ENCODE peak calls at places on chromosomes 4 and X, in nine cellular contexts. E, K, W, S, P, H, T, B and M are unnamed samples.
A peak's percentile ranks its signal among the peaks of the same experiment; 100 is the strongest.

GRCh38 chr4:25078523-25078922 is 47.8 kb upstream of the LGI2 start:
- DNase-seq in E (no peak), K (no peak), W (no peak), S (no peak), P (no peak), H (no peak), T (no peak), B (no peak), M (no peak)

GRCh38 chr4:100954048-100954447 is 393.3 kb downstream of the PPP3CA start:
- DNase-seq in E (no peak), K (no peak), W (no peak), S (no peak), P (no peak), H (no peak), T (no peak), B (no peak), M (no peak)

GRCh38 chrX:131059231-131059630 is 1.1 kb downstream of the ARHGAP36 start:
- DNase-seq in E (no peak), K (no peak), W (no peak), S (no peak), P (no peak), H (no peak), T (no peak), B (no peak), M (no peak)

GRCh38 chr4:36177946-36178345 is 66.4 kb downstream of the ARAP2 start:
- DNase-seq in E (no peak), K (no peak), W (no peak), S (no peak), P (no peak), H (no peak), T (no peak), B (no peak), M (no peak)

GRCh38 chr4:20418865-20419451 is 167.3 kb downstream of the SLIT2 start:
- DNase-seq in E (peak; percentile 9), K (no peak), W (peak; percentile 33), S (peak; percentile 43), P (peak; percentile 82), H (no peak), T (peak; percentile 71), B (no peak), M (no peak)

GRCh38 chr4:188408244-188409067 is 269.2 kb downstream of the TRIML1 start:
- DNase-seq in E (no peak), K (no peak), W (no peak), S (no peak), P (no peak), H (no peak), T (no peak), B (no peak), M (no peak)

GRCh38 chr4:177349191-177349590 is 39.5 kb downstream of the NEIL3 start:
- DNase-seq in E (no peak), K (no peak), W (no peak), S (no peak), P (no peak), H (no peak), T (no peak), B (no peak), M (no peak)

GRCh38 chr4:12538162-12538561 is 946.0 kb downstream of the RAB28 start:
- DNase-seq in E (no peak), K (no peak), W (no peak), S (no peak), P (no peak), H (no peak), T (no peak), B (no peak), M (no peak)

GRCh38 chrX:109872021-109872730 is 130.7 kb upstream of the TMEM164 start:
- DNase-seq in E (no peak), K (no peak), W (no peak), S (no peak), P (no peak), H (no peak), T (no peak), B (no peak), M (no peak)

GRCh38 chr4:10535900-10536299 is 78.7 kb upstream of the ZNF518B start:
- DNase-seq in E (no peak), K (no peak), W (no peak), S (no peak), P (no peak), H (no peak), T (no peak), B (no peak), M (no peak)

GRCh38 chr4:13313856-13314255 is 170.3 kb downstream of the RAB28 start:
- DNase-seq in E (no peak), K (no peak), W (no peak), S (no peak), P (no peak), H (no peak), T (no peak), B (no peak), M (no peak)

GRCh38 chrX:88284844-88285243 is 462.2 kb upstream of the CPXCR1 start:
- DNase-seq in E (no peak), K (no peak), W (no peak), S (no peak), P (no peak), H (no peak), T (no peak), B (no peak), M (no peak)

GRCh38 chr4:152102184-152103000 is 341.6 kb upstream of the GATB start:
- DNase-seq in E (no peak), K (no peak), W (no peak), S (peak; percentile 72), P (no peak), H (no peak), T (peak; percentile 76), B (no peak), M (no peak)

GRCh38 chrX:102651968-102652744 is 873 bp downstream of the GPRASP1 start:
- DNase-seq in E (no peak), K (no peak), W (peak; percentile 52), S (no peak), P (peak; percentile 50), H (peak; percentile 21), T (peak; percentile 28), B (peak; percentile 23), M (no peak)

GRCh38 chrX:27186671-27187070 is 276.5 kb downstream of the PPP4R3C start:
- DNase-seq in E (no peak), K (no peak), W (peak; percentile 17), S (peak; percentile 15), P (peak; percentile 2), H (no peak), T (peak; percentile 51), B (no peak), M (peak; percentile 1)

GRCh38 chrX:9133426-9133825 is 99.5 kb upstream of the FAM9B start:
- DNase-seq in E (no peak), K (no peak), W (no peak), S (no peak), P (no peak), H (no peak), T (peak; percentile 69), B (no peak), M (no peak)

GRCh38 chr4:42562016-42562415 is 94.9 kb downstream of the ATP8A1 start:
- DNase-seq in E (no peak), K (no peak), W (no peak), S (no peak), P (peak; percentile 41), H (no peak), T (no peak), B (no peak), M (no peak)

GRCh38 chr4:182625193-182625592 is 292.0 kb downstream of the DCTD start:
- DNase-seq in E (no peak), K (no peak), W (no peak), S (no peak), P (no peak), H (no peak), T (no peak), B (no peak), M (no peak)

GRCh38 chrX:129556806-129557315 is 16.8 kb downstream of the OCRL start:
- DNase-seq in E (no peak), K (no peak), W (no peak), S (no peak), P (no peak), H (no peak), T (peak; percentile 66), B (no peak), M (no peak)

GRCh38 chr4:73257995-73258667 is 467 bp downstream of the ANKRD17 start:
- DNase-seq in E (no peak), K (no peak), W (no peak), S (no peak), P (peak; percentile 3), H (peak; percentile 77), T (no peak), B (no peak), M (no peak)

GRCh38 chr4:38993683-38994082 is 38.5 kb downstream of the TMEM156 start:
- DNase-seq in E (no peak), K (no peak), W (no peak), S (no peak), P (no peak), H (no peak), T (no peak), B (no peak), M (no peak)

GRCh38 chr4:76585897-76586360 is 150.9 kb downstream of the SHROOM3 start:
- DNase-seq in E (peak; percentile 17), K (no peak), W (peak; percentile 7), S (no peak), P (peak; percentile 36), H (peak; percentile 21), T (peak; percentile 96), B (no peak), M (no peak)

GRCh38 chrX:150421816-150422215 is 58.7 kb downstream of the MAMLD1 start:
- DNase-seq in E (no peak), K (no peak), W (no peak), S (no peak), P (no peak), H (no peak), T (no peak), B (no peak), M (no peak)

GRCh38 chr4:123110685-123111084 is 188.3 kb upstream of the NUDT6 start:
- DNase-seq in E (no peak), K (no peak), W (no peak), S (no peak), P (no peak), H (no peak), T (no peak), B (no peak), M (no peak)

GRCh38 chr4:94621491-94622080 is 136.2 kb upstream of the BMPR1B start:
- DNase-seq in E (peak; percentile 13), K (no peak), W (peak; percentile 39), S (no peak), P (peak; percentile 49), H (no peak), T (peak; percentile 50), B (no peak), M (peak; percentile 18)

GRCh38 chrX:149871940-149872339 is 9.0 kb upstream of the MAGEA8 start:
- DNase-seq in E (peak; percentile 18), K (peak; percentile 27), W (peak; percentile 56), S (no peak), P (no peak), H (peak; percentile 61), T (peak; percentile 42), B (no peak), M (no peak)

GRCh38 chrX:81201692-81202412 is at the start of the genes HMGN5 and SH3BGRL:
- DNase-seq in E (peak; percentile 14), K (peak; percentile 18), W (peak; percentile 77), S (no peak), P (peak; percentile 78), H (peak; percentile 53), T (peak; percentile 82), B (peak; percentile 53), M (peak; percentile 45)

GRCh38 chrX:37302569-37302968 is 46.6 kb upstream of the PRRG1 start:
- DNase-seq in E (no peak), K (no peak), W (no peak), S (no peak), P (peak; percentile 35), H (no peak), T (peak; percentile 54), B (no peak), M (no peak)